ENCODE peak calls at places on chromosomes 7 and 10, in four cellular contexts. One of them, this sample, is unnamed.

GRCh38 chr7:159099711-159100231 is 44.9 kb downstream of the VIPR2 start:
- DNase-seq in cardiac fibroblast: no peak
- DNase-seq in stimulated activated CD8-positive, alpha-beta memory T cell treated with anti-CD3 and anti-CD28 coated beads, Interleukin-2, amount 100 ng/mL, for 1 hour: no peak
- DNase-seq in germinal center: no peak
- DNase-seq in this sample: no peak

GRCh38 chr10:123165445-123166072 is 11.4 kb downstream of the BUB3 start:
- DNase-seq in cardiac fibroblast: no peak
- DNase-seq in stimulated activated CD8-positive, alpha-beta memory T cell treated with anti-CD3 and anti-CD28 coated beads, Interleukin-2, amount 100 ng/mL, for 1 hour: no peak
- DNase-seq in germinal center: no peak
- DNase-seq in this sample: peak

GRCh38 chr10:24428410-24428782 is 219.5 kb downstream of the KIAA1217 start:
- DNase-seq in cardiac fibroblast: peak
- DNase-seq in stimulated activated CD8-positive, alpha-beta memory T cell treated with anti-CD3 and anti-CD28 coated beads, Interleukin-2, amount 100 ng/mL, for 1 hour: no peak
- DNase-seq in germinal center: no peak
- DNase-seq in this sample: no peak

GRCh38 chr10:86747796-86748581 is 8.4 kb upstream of the BMPR1A start:
- DNase-seq in cardiac fibroblast: peak
- DNase-seq in stimulated activated CD8-positive, alpha-beta memory T cell treated with anti-CD3 and anti-CD28 coated beads, Interleukin-2, amount 100 ng/mL, for 1 hour: no peak
- DNase-seq in germinal center: no peak
- DNase-seq in this sample: no peak

GRCh38 chr7:129363-130221 is 62.8 kb upstream of the FAM20C start:
- DNase-seq in cardiac fibroblast: peak
- DNase-seq in stimulated activated CD8-positive, alpha-beta memory T cell treated with anti-CD3 and anti-CD28 coated beads, Interleukin-2, amount 100 ng/mL, for 1 hour: no peak
- DNase-seq in germinal center: no peak
- DNase-seq in this sample: no peak

GRCh38 chr7:97357459-97357858 is 240.0 kb downstream of the SDHAF3 start:
- DNase-seq in cardiac fibroblast: no peak
- DNase-seq in stimulated activated CD8-positive, alpha-beta memory T cell treated with anti-CD3 and anti-CD28 coated beads, Interleukin-2, amount 100 ng/mL, for 1 hour: no peak
- DNase-seq in germinal center: no peak
- DNase-seq in this sample: no peak

GRCh38 chr7:744854-745430 is 17.9 kb upstream of the PRKAR1B start:
- DNase-seq in cardiac fibroblast: no peak
- DNase-seq in stimulated activated CD8-positive, alpha-beta memory T cell treated with anti-CD3 and anti-CD28 coated beads, Interleukin-2, amount 100 ng/mL, for 1 hour: no peak
- DNase-seq in germinal center: no peak
- DNase-seq in this sample: peak

GRCh38 chr7:51226042-51226755 is 90.4 kb downstream of the COBL start:
- DNase-seq in cardiac fibroblast: no peak
- DNase-seq in stimulated activated CD8-positive, alpha-beta memory T cell treated with anti-CD3 and anti-CD28 coated beads, Interleukin-2, amount 100 ng/mL, for 1 hour: no peak
- DNase-seq in germinal center: no peak
- DNase-seq in this sample: peak

GRCh38 chr7:66507764-66508296 is 120.9 kb upstream of the KCTD7 start:
- DNase-seq in cardiac fibroblast: no peak
- DNase-seq in stimulated activated CD8-positive, alpha-beta memory T cell treated with anti-CD3 and anti-CD28 coated beads, Interleukin-2, amount 100 ng/mL, for 1 hour: no peak
- DNase-seq in germinal center: no peak
- DNase-seq in this sample: no peak

GRCh38 chr10:130336612-130337304 is 200.6 kb downstream of the GLRX3 start:
- DNase-seq in cardiac fibroblast: no peak
- DNase-seq in stimulated activated CD8-positive, alpha-beta memory T cell treated with anti-CD3 and anti-CD28 coated beads, Interleukin-2, amount 100 ng/mL, for 1 hour: no peak
- DNase-seq in germinal center: no peak
- DNase-seq in this sample: no peak

GRCh38 chr10:104323721-104324686 is 14.3 kb downstream of the ITPRIP start:
- DNase-seq in cardiac fibroblast: peak
- DNase-seq in stimulated activated CD8-positive, alpha-beta memory T cell treated with anti-CD3 and anti-CD28 coated beads, Interleukin-2, amount 100 ng/mL, for 1 hour: no peak
- DNase-seq in germinal center: peak
- DNase-seq in this sample: no peak

GRCh38 chr10:85012305-85012704 is 683.9 kb downstream of the CCSER2 start:
- DNase-seq in cardiac fibroblast: no peak
- DNase-seq in stimulated activated CD8-positive, alpha-beta memory T cell treated with anti-CD3 and anti-CD28 coated beads, Interleukin-2, amount 100 ng/mL, for 1 hour: no peak
- DNase-seq in germinal center: no peak
- DNase-seq in this sample: peak

This sample was measured in D341Med.